ENCODE peak calls at places on chromosomes 1 and 21, in eight cellular contexts. F, K, H, D, Z, N, M and I are unnamed samples.

GRCh38 chr1:1599030-1599916 is 662 bp downstream of the FNDC10 start:
- DNase-seq in F (no peak), K (peak; percentile 63), H (peak; percentile 30), D (no peak), Z (no peak), N (no peak), M (no peak), I (no peak)

GRCh38 chr21:15272171-15272570 is 207.4 kb upstream of the NRIP1 start:
- DNase-seq in F (peak; percentile 28), K (no peak), H (no peak), D (no peak), Z (no peak), N (no peak), M (no peak), I (no peak)

GRCh38 chr1:56416385-56416972 is 162.9 kb downstream of the PLPP3 start:
- DNase-seq in F (no peak), K (no peak), H (no peak), D (no peak), Z (no peak), N (no peak), M (no peak), I (no peak)

GRCh38 chr1:27552911-27553420 is 51.0 kb downstream of the AHDC1 start:
- DNase-seq in F (no peak), K (no peak), H (no peak), D (no peak), Z (no peak), N (no peak), M (no peak), I (no peak)

GRCh38 chr1:16082283-16083038 is 9.0 kb upstream of the FAM131C start:
- DNase-seq in F (peak; percentile 83), K (peak; percentile 84), H (peak; percentile 66), D (no peak), Z (no peak), N (peak; percentile 83), M (peak; percentile 57), I (peak; percentile 51)

GRCh38 chr1:225919906-225920305 is 4.1 kb downstream of the PYCR2 start:
- DNase-seq in F (no peak), K (peak; percentile 81), H (peak; percentile 84), D (peak; percentile 90), Z (no peak), N (peak; percentile 85), M (peak; percentile 69), I (peak; percentile 87)

GRCh38 chr1:102852583-102852982 is 255.7 kb downstream of the COL11A1 start:
- DNase-seq in F (no peak), K (no peak), H (no peak), D (no peak), Z (no peak), N (no peak), M (no peak), I (no peak)

GRCh38 chr1:212488436-212489283 is 55.9 kb downstream of the NENF start:
- DNase-seq in F (peak; percentile 83), K (no peak), H (peak; percentile 97), D (no peak), Z (peak; percentile 57), N (peak; percentile 60), M (peak; percentile 46), I (peak; percentile 74)

GRCh38 chr1:208510192-208510952 is 266.2 kb upstream of the PLXNA2 start:
- DNase-seq in F (no peak), K (no peak), H (no peak), D (no peak), Z (no peak), N (no peak), M (no peak), I (peak; percentile 86)

GRCh38 chr1:112702420-112703261 is 4.3 kb downstream of the RHOC start:
- DNase-seq in F (no peak), K (no peak), H (no peak), D (peak; percentile 23), Z (no peak), N (peak; percentile 18), M (no peak), I (no peak)

GRCh38 chr1:24803220-24803619 is 58.0 kb downstream of the CLIC4 start:
- DNase-seq in F (no peak), K (no peak), H (peak; percentile 48), D (no peak), Z (no peak), N (no peak), M (no peak), I (no peak)

GRCh38 chr1:202662081-202662480 is 48.2 kb downstream of the SYT2 start:
- DNase-seq in F (no peak), K (no peak), H (no peak), D (no peak), Z (no peak), N (no peak), M (no peak), I (no peak)

GRCh38 chr1:109669246-109669948 is 1.5 kb downstream of the GSTM2 start:
- DNase-seq in F (no peak), K (no peak), H (no peak), D (no peak), Z (no peak), N (no peak), M (no peak), I (no peak)

GRCh38 chr1:110756506-110756905 is 81.8 kb upstream of the KCNA3 start:
- DNase-seq in F (no peak), K (peak; percentile 64), H (no peak), D (peak; percentile 57), Z (no peak), N (no peak), M (peak; percentile 55), I (no peak)

GRCh38 chr1:59154406-59154805 is 142.5 kb upstream of the FGGY start:
- DNase-seq in F (no peak), K (no peak), H (no peak), D (no peak), Z (no peak), N (no peak), M (no peak), I (no peak)

DNA sequence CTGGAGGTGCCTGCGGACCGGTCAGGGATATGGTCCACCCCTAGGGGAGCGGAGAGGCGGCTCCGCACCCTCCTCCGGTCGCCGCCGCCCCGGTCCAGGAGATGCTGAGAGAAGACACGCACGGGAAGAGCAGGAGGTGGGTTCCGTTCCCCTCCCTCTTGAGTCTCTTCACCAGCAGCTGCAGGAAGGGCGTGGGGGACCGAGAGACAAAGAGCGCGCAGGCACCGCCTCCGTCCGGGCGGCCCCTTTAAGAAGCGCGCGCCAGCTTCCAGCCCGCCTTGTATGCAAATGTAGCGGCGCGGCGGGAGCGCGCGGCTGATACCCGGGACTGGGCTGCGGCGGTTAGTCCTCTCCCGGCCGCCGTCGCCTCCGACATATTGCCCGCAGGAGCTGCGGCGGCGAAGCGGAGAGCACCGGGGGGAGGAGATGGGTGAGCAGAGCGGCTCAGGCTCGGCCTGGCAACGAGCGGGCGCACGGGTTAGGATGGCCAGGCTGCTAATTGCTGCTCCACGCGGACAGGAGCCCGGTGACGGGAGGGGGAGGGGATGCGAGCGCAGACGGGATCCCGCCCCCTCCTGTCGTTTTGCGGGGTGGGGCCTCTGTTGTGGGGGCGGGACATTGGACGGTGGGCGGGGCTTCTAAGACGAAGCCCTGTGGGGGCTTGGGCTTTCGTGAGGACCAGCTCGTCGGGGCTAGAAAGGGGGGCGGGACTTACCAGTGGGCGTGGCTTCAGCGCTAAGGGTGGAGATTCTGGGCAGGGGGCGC is at the start of gene TMEM39B:
- DNase-seq in F (peak; percentile 90), K (peak; percentile 98), H (peak; percentile 93), D (peak; percentile 96), Z (peak; percentile 83), N (peak; percentile 97), M (peak; percentile 95), I (peak; percentile 75)
- TF ChIP-seq CTCF in F (no peak), K (peak; percentile 24), H (peak; percentile 22), D (peak; percentile 12), Z (no peak), N (peak; percentile 41), M (no peak), I (no peak)

GRCh38 chr1:101474039-101474665 is 237.3 kb downstream of the S1PR1 start:
- DNase-seq in F (peak; percentile 2), K (no peak), H (no peak), D (no peak), Z (peak; percentile 11), N (no peak), M (no peak), I (no peak)
- TF ChIP-seq CTCF in F (no peak), K (peak; percentile 26), H (peak; percentile 17), D (no peak), Z (peak; percentile 64), N (no peak), M (no peak), I (peak; percentile 62)

DNA sequence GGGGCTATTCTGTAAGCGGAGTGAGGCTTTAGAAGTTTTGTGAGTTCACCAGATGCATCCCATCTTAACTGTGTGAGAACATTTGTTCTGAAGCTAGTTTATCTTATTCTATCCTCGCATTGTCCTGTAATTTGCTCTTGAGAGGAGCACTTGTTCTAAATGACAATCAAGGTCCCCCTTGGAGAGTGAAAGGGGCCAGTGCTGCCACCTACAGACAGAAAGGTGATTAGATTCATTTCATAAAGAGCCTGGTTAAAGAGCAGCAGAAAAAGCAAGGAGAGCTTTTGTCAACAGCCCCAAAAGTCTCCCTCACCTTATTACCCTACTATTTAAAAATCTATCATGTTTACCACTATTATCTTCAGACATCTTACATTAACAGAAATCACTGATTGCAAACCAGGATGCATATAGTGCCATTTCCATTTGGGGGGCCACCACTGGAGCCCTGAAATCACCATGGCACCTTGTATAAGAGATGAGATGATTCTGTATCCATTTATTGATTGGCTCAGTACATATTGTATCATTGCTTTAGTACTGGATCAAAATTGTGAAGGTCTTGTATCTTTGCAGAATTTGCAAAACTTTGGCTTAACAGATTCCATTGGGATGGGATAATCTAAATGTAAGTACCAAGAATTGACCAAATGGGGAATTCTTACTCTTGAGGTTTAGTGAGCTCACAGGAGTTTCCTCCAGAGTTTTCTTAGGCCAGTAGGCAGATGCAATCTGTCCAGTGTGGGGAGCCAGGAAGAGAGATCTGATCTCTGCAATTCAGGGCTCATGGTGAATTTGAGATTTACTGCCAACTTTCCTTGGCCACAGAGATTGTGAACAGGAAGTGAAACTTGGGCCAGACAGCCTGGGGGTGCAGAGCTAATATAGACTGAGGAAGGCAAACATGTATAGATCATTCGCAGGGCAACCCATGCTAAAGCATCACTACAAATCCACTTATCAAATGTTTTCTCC is 64.3 kb upstream of the TRABD2B start:
- DNase-seq in F (peak; percentile 62), K (no peak), H (peak; percentile 53), D (no peak), Z (peak; percentile 21), N (peak; percentile 52), M (peak; percentile 74), I (peak; percentile 38)
- TF ChIP-seq CTCF in F (no peak), K (peak; percentile 81), H (peak; percentile 63), D (peak; percentile 77), Z (peak; percentile 47), N (no peak), M (peak; percentile 51), I (peak; percentile 84)

DNA sequence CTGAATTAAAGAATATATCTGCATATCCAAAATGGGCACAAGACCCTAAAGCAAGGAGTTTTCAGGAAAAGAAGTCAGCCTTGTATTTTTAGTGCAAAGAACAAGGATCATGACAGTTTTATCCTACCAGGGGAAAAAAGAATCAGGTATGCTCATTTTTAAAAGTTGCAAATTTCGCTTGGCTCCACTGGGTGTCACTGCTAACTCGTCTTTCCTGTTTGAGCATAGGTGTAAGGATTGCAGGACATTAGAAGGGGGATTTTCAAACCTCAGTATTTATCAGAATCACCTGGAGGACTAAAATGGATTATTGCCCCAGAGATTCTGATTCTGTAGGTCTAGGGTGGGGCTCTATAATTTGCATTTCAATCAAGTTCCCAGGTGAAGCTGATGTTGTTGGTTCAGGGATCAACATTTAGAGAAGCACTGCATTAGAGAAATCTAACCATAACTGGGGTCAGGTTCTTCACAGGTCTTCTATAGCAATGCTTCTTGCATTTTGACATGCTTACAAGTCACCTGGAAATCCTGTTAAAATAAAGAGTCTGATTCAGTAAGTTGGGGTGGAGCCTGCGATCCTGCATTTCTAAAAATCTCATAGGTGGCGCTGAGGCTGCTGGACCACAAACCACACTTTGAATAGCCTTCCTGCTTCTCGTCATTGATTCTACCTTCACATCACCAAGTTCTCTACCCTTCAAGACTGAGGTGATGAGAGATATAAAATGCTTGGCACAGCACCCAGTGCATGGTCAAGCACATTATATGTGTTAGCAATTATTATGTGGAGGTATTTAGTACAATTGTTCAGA is 39.6 kb downstream of the NUF2 start:
- DNase-seq in F (peak; percentile 42), K (no peak), H (peak; percentile 18), D (no peak), Z (no peak), N (no peak), M (no peak), I (no peak)
- TF ChIP-seq CTCF in F (peak; percentile 57), K (peak; percentile 49), H (peak; percentile 49), D (peak; percentile 52), Z (no peak), N (no peak), M (no peak), I (peak; percentile 69)